ENCODE peak calls at places on chromosomes 5 and 9, in eight cellular contexts. H is IMR-90, Q is neural progenitor cell, Z is GM23248, U is mammary epithelial cell, L is H9, S is keratinocyte, D is trophoblast cell. E is an unnamed sample.

GRCh38 chr5:97071101-97071500 is 71.3 kb downstream of the LIX1 start:
- DNase-seq in H (peak; percentile 93), Q (no peak), Z (peak; percentile 78), U (no peak), L (no peak), S (no peak), D (no peak), E (no peak)

GRCh38 chr5:107820339-107820880 is 149.7 kb upstream of the EFNA5 start:
- DNase-seq in H (peak; percentile 2), Q (no peak), Z (peak; percentile 48), U (no peak), L (no peak), S (no peak), D (no peak), E (no peak)

GRCh38 chr9:110797611-110798010 is 129.0 kb downstream of the MUSK start:
- DNase-seq in H (peak; percentile 95), Q (no peak), Z (peak; percentile 49), U (peak; percentile 15), L (no peak), S (no peak), D (no peak), E (no peak)

GRCh38 chr5:56323505-56323904 is 90.4 kb upstream of the ANKRD55 start:
- DNase-seq in H (peak; percentile 76), Q (no peak), Z (peak; percentile 83), U (peak; percentile 84), L (no peak), S (no peak), D (peak; percentile 51), E (no peak)

GRCh38 chr9:130530932-130531331 is 48.4 kb upstream of the FUBP3 start:
- DNase-seq in H (no peak), Q (no peak), Z (peak; percentile 39), U (no peak), L (no peak), S (no peak), D (peak; percentile 12), E (no peak)

GRCh38 chr9:129775443-129775842 is 22.6 kb upstream of the PTGES start:
- DNase-seq in H (no peak), Q (no peak), Z (peak; percentile 16), U (no peak), L (no peak), S (no peak), D (no peak), E (no peak)

GRCh38 chr9:79807966-79808365 is 236.2 kb downstream of the TLE4 start:
- DNase-seq in H (no peak), Q (no peak), Z (no peak), U (no peak), L (no peak), S (no peak), D (no peak), E (no peak)

GRCh38 chr5:74919487-74919886 is 53.3 kb upstream of the FAM169A start:
- DNase-seq in H (peak; percentile 70), Q (peak; percentile 61), Z (peak; percentile 73), U (peak; percentile 45), L (no peak), S (no peak), D (peak; percentile 8), E (peak; percentile 65)

GRCh38 chr9:4334439-4334838 is 34.6 kb upstream of the GLIS3 start:
- DNase-seq in H (peak; percentile 8), Q (no peak), Z (peak; percentile 24), U (peak; percentile 86), L (peak; percentile 73), S (no peak), D (peak; percentile 89), E (no peak)

GRCh38 chr9:4335631-4336030 is 35.8 kb upstream of the GLIS3 start:
- DNase-seq in H (no peak), Q (no peak), Z (no peak), U (no peak), L (no peak), S (no peak), D (peak; percentile 55), E (no peak)

GRCh38 chr9:4339783-4340335 is 40.0 kb upstream of the GLIS3 start:
- DNase-seq in H (peak; percentile 19), Q (no peak), Z (peak; percentile 54), U (no peak), L (no peak), S (no peak), D (no peak), E (no peak)

GRCh38 chr9:4341554-4341953 is 41.7 kb upstream of the GLIS3 start:
- DNase-seq in H (no peak), Q (no peak), Z (no peak), U (no peak), L (no peak), S (no peak), D (no peak), E (no peak)

DNA sequence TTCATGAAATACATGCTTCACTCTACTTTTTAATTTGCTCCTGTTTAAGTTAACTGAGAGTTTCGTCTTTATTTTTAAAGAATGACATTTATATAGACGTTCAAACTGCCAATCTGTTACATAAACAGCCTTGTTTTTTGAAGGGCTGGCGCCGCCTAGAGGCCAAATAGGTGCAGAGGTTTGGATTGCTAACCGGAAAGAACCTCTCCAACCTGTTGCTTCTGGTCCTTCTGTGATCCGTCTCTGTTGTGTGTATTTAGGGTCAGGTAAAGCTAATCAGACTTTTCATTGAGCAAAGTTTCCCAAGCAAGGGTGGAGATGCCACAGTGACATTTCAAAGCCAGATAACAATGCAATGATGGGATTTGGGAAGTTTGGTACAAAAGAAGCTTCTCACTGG is 39.5 kb upstream of the GLIS3 start:
- DNase-seq in H (peak; percentile 82), Q (peak; percentile 75), Z (peak; percentile 89), U (peak; percentile 80), L (peak; percentile 72), S (peak; percentile 17), D (peak; percentile 85), E (peak; percentile 88)
- H2AFZ ChIP-seq in H (no peak overlapping the region), Q (peak overlapping the region; percentile 7), Z (no peak overlapping the region), U (no peak overlapping the region), L (no peak overlapping the region), S (no peak overlapping the region), D (no peak overlapping the region), E (no peak overlapping the region)

GRCh38 chr9:125655074-125655633 is 51.9 kb downstream of the MAPKAP1 start:
- DNase-seq in H (no peak), Q (no peak), Z (peak; percentile 21), U (no peak), L (no peak), S (no peak), D (no peak), E (no peak)

GRCh38 chr9:125652771-125653170 is 54.2 kb downstream of the MAPKAP1 start:
- DNase-seq in H (no peak), Q (no peak), Z (no peak), U (no peak), L (no peak), S (no peak), D (no peak), E (no peak)

GRCh38 chr9:125654121-125654520 is 52.9 kb downstream of the MAPKAP1 start:
- DNase-seq in H (no peak), Q (peak; percentile 71), Z (no peak), U (no peak), L (no peak), S (no peak), D (no peak), E (no peak)

GRCh38 chr9:125659201-125659840 is 47.7 kb downstream of the MAPKAP1 start:
- DNase-seq in H (peak; percentile 38), Q (no peak), Z (peak; percentile 62), U (peak; percentile 25), L (no peak), S (no peak), D (no peak), E (peak; percentile 27)

DNA sequence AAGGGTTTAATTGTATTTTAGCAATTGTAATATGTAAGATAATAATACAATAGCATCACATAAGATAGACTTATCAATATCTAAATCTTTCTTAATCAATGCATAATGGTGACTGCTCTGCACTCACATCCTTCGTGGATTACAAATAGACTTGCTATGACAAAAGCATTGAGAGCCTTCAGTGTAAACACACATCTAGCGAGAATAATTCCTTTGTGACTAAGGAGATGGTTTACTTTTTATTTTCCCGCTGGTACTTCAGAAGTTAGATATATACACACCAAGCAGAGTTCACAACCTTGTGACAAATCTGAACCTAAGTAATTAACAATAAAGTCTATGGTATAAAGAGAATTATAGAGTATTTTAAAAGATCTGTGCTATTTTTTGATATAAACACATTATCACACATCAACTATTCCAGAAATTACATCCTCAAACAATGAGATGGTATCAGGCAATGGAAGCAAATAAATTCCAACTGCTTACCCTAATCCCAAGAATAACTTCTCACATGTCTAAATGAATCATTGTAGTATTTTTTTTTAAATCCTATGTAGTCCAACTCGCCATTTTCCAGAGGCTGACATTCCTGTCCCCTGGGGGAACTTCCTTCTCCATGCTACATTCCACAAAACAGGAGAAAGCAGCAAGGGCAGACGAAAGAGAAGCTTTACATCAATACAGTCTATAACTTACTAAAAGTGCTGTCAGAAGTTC is 51.2 kb downstream of the MAPKAP1 start:
- DNase-seq in H (peak; percentile 66), Q (peak; percentile 47), Z (no peak), U (no peak), L (no peak), S (no peak), D (no peak), E (no peak)
- H3K9ac ChIP-seq in H (no peak overlapping the region), Q (no peak overlapping the region), Z (no peak overlapping the region), U (no peak overlapping the region), L (no peak overlapping the region), S (no peak overlapping the region), D (no peak overlapping the region), E (no peak overlapping the region)

GRCh38 chr9:108812388-108812787 is 43.4 kb downstream of the ACTL7B start:
- DNase-seq in H (no peak), Q (no peak), Z (no peak), U (no peak), L (no peak), S (no peak), D (no peak), E (no peak)

GRCh38 chr9:108815156-108815555 is 40.6 kb downstream of the ACTL7B start:
- DNase-seq in H (no peak), Q (no peak), Z (no peak), U (peak; percentile 47), L (peak; percentile 29), S (no peak), D (no peak), E (no peak)

GRCh38 chr9:108811944-108812343 is 43.8 kb downstream of the ACTL7B start:
- DNase-seq in H (no peak), Q (no peak), Z (no peak), U (no peak), L (no peak), S (no peak), D (no peak), E (peak; percentile 12)

GRCh38 chr9:108813951-108814601 is 41.7 kb downstream of the ACTL7B start:
- DNase-seq in H (no peak), Q (peak; percentile 35), Z (peak; percentile 77), U (peak; percentile 71), L (peak; percentile 29), S (no peak), D (peak; percentile 31), E (no peak)

DNA sequence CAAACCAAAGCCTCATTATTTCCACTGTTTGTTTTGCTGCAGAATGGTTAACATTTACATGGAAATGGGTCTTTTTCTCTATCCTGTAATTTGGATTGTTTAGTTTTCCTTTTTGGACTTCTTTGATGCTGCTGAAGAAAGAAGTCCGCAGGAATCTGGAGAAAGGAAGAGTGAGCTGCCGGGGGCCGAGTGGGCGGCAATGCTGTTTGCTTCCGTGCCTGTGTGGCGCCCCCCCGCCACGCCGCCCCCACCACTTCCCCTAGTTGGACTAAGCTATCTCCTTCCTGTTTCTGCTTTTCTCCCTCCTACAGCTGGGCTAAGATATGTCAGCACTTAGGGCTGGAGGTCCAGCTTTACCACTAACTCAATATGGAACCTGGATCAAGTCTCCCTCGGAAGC is 39.7 kb downstream of the ACTL7B start:
- DNase-seq in H (no peak), Q (no peak), Z (no peak), U (no peak), L (no peak), S (no peak), D (no peak), E (no peak)
- H2AFZ ChIP-seq in H (no peak overlapping the region), Q (peak overlapping the region; percentile 79), Z (no peak overlapping the region), U (no peak overlapping the region), L (no peak overlapping the region), S (no peak overlapping the region), D (no peak overlapping the region), E (no peak overlapping the region)

GRCh38 chr5:150519978-150520377 is 12.0 kb downstream of the NDST1 start:
- DNase-seq in H (no peak), Q (no peak), Z (no peak), U (no peak), L (no peak), S (no peak), D (no peak), E (no peak)

GRCh38 chr5:150519560-150519945 is 11.6 kb downstream of the NDST1 start:
- DNase-seq in H (no peak), Q (no peak), Z (peak; percentile 55), U (no peak), L (no peak), S (no peak), D (no peak), E (no peak)

GRCh38 chr5:150521939-150522503 is 14.1 kb downstream of the NDST1 start:
- DNase-seq in H (no peak), Q (no peak), Z (no peak), U (no peak), L (no peak), S (no peak), D (no peak), E (no peak)

GRCh38 chr5:150521522-150521817 is 13.5 kb downstream of the NDST1 start:
- DNase-seq in H (no peak), Q (no peak), Z (no peak), U (no peak), L (no peak), S (no peak), D (no peak), E (no peak)

DNA sequence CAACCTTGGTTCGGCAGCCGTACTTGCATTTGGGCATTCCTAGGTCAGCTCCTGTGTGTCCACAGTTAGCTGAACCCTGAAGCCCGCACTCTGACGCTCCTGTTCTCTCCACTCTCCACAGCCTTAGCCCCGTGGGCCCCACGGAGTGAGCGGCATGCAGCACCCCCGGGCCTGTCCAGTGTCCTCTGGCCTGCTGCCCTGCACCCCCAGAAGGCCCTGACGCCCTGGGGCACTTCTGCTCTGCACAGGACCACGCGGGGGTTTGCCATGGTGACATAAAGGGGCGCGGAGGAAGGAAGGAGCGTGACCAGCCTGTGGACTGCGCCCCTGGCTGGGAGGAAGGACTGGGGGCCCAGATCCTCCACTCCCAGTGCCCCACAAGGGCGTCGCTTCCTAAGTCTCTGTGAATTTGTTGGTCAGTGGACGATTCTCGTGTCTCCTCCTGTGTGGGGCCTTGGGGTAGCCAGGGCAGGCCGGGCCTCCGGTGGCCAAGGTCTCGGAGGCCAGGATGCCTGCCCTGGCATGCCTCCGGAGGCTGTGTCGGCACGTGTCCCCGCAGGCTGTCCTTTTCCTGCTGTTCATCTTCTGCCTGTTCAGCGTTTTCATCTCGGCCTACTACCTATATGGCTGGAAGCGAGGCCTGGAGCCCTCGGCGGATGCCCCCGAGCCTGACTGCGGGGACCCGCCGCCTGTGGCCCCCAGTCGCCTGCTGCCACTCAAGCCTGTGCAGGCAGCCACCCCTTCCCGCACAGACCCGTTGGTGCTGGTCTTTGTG is 13.0 kb downstream of the NDST1 start:
- DNase-seq in H (no peak), Q (no peak), Z (no peak), U (no peak), L (no peak), S (no peak), D (no peak), E (no peak)
- H3K9ac ChIP-seq in H (no peak overlapping the region), Q (no peak overlapping the region), Z (no peak overlapping the region), U (no peak overlapping the region), L (no peak overlapping the region), S (no peak overlapping the region), D (no peak overlapping the region), E (no peak overlapping the region)

E was measured in Karpas-422.